ENCODE peak calls at places on chromosomes 13 and 19, in four cellular contexts. T, A, S and L are unnamed samples.

GRCh38 chr13:42054798-42055499 is 6.5 kb downstream of the DGKH start:
- DNase-seq in A (no peak), T (no peak), S (no peak), L (no peak)

GRCh38 chr13:113080901-113081521 is 24.6 kb upstream of the F7 start:
- DNase-seq in S (no peak), T (no peak), A (no peak), L (no peak)

GRCh38 chr19:16118489-16119033 is 6.9 kb downstream of the RAB8A start:
- DNase-seq in S (no peak), A (no peak), T (peak), L (no peak)

GRCh38 chr13:97422118-97423054 is 11.6 kb upstream of the RAP2A start:
- DNase-seq in T (no peak), S (no peak), A (no peak), L (no peak)

GRCh38 chr13:75236774-75237173 is 245.2 kb downstream of the TBC1D4 start:
- DNase-seq in A (no peak), S (no peak), T (no peak), L (no peak)

GRCh38 chr19:40594657-40595077 is 6.5 kb upstream of the LTBP4 start:
- DNase-seq in A (no peak), T (no peak), S (peak), L (peak)

GRCh38 chr13:85666356-85666755 is 132.9 kb downstream of the SLITRK6 start:
- DNase-seq in S (no peak), A (no peak), T (no peak), L (no peak)

GRCh38 chr19:15138427-15138826 is 31.2 kb downstream of the SYDE1 start:
- DNase-seq in T (no peak), A (no peak), S (no peak), L (no peak)

GRCh38 chr19:34217952-34218817 is 36.2 kb upstream of the GARRE1 start:
- DNase-seq in T (no peak), A (no peak), S (peak), L (peak)

GRCh38 chr19:46206176-46206575 is 23.4 kb upstream of the IGFL1 start:
- DNase-seq in A (no peak), S (no peak), T (no peak), L (no peak)

GRCh38 chr19:40689339-40690049 is 957 bp downstream of the NUMBL start:
- DNase-seq in T (no peak), S (peak), A (no peak), L (peak)

GRCh38 chr19:17394891-17395415 is 957 bp upstream of the CCDC194 start:
- DNase-seq in A (peak), S (no peak), T (peak), L (peak)

GRCh38 chr13:80083516-80084085 is 257.3 kb downstream of the SPRY2 start:
- DNase-seq in S (no peak), T (no peak), A (no peak), L (no peak)

GRCh38 chr13:101346942-101347728 is 69.2 kb downstream of the NALCN start:
- DNase-seq in S (no peak), A (no peak), T (no peak), L (no peak)

GRCh38 chr19:37893845-37894575 is 12.4 kb downstream of the WDR87 start:
- DNase-seq in A (no peak), T (no peak), S (no peak), L (no peak)

GRCh38 chr19:39919976-39920375 is 14.5 kb downstream of the FCGBP start:
- DNase-seq in S (no peak), T (no peak), A (no peak), L (no peak)

GRCh38 chr19:48554385-48555091 is 2.6 kb downstream of the SULT2B1 start:
- DNase-seq in S (no peak), A (no peak), T (no peak), L (no peak)

GRCh38 chr19:43315851-43316250 is 37.6 kb upstream of the CD177 start:
- DNase-seq in A (no peak), S (no peak), T (no peak), L (no peak)

GRCh38 chr13:27104606-27105005 is 67.0 kb downstream of the USP12 start:
- DNase-seq in S (no peak), A (no peak), T (no peak), L (no peak)

GRCh38 chr19:12821761-12822160 is 12.6 kb downstream of the RTBDN start:
- DNase-seq in T (no peak), S (no peak), A (no peak), L (no peak)

GRCh38 chr19:4583961-4584669 is 24.6 kb upstream of the SEMA6B start:
- DNase-seq in A (peak), T (no peak), S (peak), L (peak)

GRCh38 chr13:112531263-112531794 is 56.6 kb downstream of the TUBGCP3 start:
- DNase-seq in A (no peak), S (no peak), T (no peak), L (no peak)

GRCh38 chr19:34985249-34986022 is 14.7 kb upstream of the GRAMD1A start:
- DNase-seq in T (peak), S (no peak), A (no peak), L (no peak)

GRCh38 chr19:41515054-41515652 is 60.8 kb upstream of the CEACAM21 start:
- DNase-seq in S (no peak), T (no peak), A (no peak), L (no peak)